ENCODE peak calls at places on chromosomes 1 and 21, in ten cellular contexts. T is HepG2, S is GM12891, K is GM23338, E is sigmoid colon, W is HCT116, O is endothelial cell of umbilical vein, R is SK-N-SH, B is HL-60, F is Panc1. Z is an unnamed sample.

GRCh38 chr1:204959374-204959773 is 83.6 kb upstream of the CNTN2 start:
- DNase-seq in B (no peak), T (no peak), R (no peak), O (no peak), E (no peak), F (no peak), S (no peak), K (no peak), W (no peak), Z (no peak)

GRCh38 chr1:243431591-243431990 is 175.8 kb downstream of the SDCCAG8 start:
- DNase-seq in W (no peak), S (no peak), F (no peak), R (peak), B (no peak), K (no peak), T (no peak), E (no peak), O (no peak), Z (no peak)

GRCh38 chr21:38898422-38899098 is 92.8 kb downstream of the ETS2 start:
- DNase-seq in E (no peak), T (no peak), O (peak), R (no peak), F (no peak), W (no peak), S (no peak), K (no peak), B (no peak), Z (no peak)

GRCh38 chr1:233707153-233707905 is 93.4 kb downstream of the KCNK1 start:
- DNase-seq in O (no peak), E (no peak), K (no peak), F (peak), B (no peak), W (peak), R (no peak), S (no peak), T (no peak), Z (peak)

GRCh38 chr1:65068202-65069011 is 79.6 kb upstream of the AK4 start:
- DNase-seq in T (no peak), O (peak), F (no peak), K (peak), S (peak), E (no peak), W (no peak), B (no peak), R (peak), Z (no peak)

GRCh38 chr1:61119085-61119484 is 36.7 kb downstream of the NFIA start:
- DNase-seq in W (no peak), E (no peak), O (peak), S (no peak), F (no peak), B (no peak), R (no peak), T (peak), K (no peak), Z (no peak)

GRCh38 chr1:93574511-93574910 is 107.1 kb downstream of the BCAR3 start:
- DNase-seq in R (no peak), E (no peak), B (no peak), K (no peak), F (no peak), W (no peak), S (no peak), T (no peak), O (no peak), Z (no peak)

GRCh38 chr1:30748098-30748698 is 9.4 kb downstream of the LAPTM5 start:
- DNase-seq in K (no peak), S (no peak), W (no peak), F (no peak), R (no peak), E (no peak), T (no peak), B (no peak), O (no peak), Z (peak)

GRCh38 chr1:27403931-27404330 is 11.5 kb downstream of the GPR3 start:
- DNase-seq in F (no peak), S (no peak), R (no peak), O (no peak), T (no peak), K (no peak), B (no peak), E (no peak), W (no peak), Z (no peak)

GRCh38 chr21:14911351-14911750 is 153.4 kb downstream of the NRIP1 start:
- DNase-seq in R (no peak), T (no peak), O (no peak), E (no peak), W (no peak), K (no peak), B (no peak), S (no peak), F (no peak), Z (no peak)

GRCh38 chr1:172283766-172284165 is 136.7 kb upstream of the C1orf105 start:
- DNase-seq in W (no peak), O (no peak), S (no peak), K (no peak), B (no peak), R (no peak), F (no peak), T (no peak), E (no peak), Z (no peak)

GRCh38 chr1:152535774-152536173 is 21.5 kb downstream of the CRCT1 start:
- DNase-seq in B (no peak), F (no peak), E (no peak), R (no peak), S (no peak), W (no peak), O (no peak), K (no peak), T (no peak), Z (no peak)

GRCh38 chr1:242847390-242847993 is 323.0 kb upstream of the PLD5 start:
- DNase-seq in K (peak), W (no peak), T (no peak), S (no peak), R (no peak), F (no peak), O (peak), B (no peak), E (no peak), Z (no peak)

GRCh38 chr1:3158329-3158728 is 89.3 kb downstream of the PRDM16 start:
- DNase-seq in E (no peak), O (no peak), T (no peak), S (no peak), K (no peak), W (no peak), F (no peak), B (no peak), R (no peak), Z (no peak)

GRCh38 chr1:226951286-226952120 is 11.4 kb downstream of the COQ8A start:
- DNase-seq in S (no peak), B (peak), K (no peak), E (no peak), O (no peak), R (no peak), W (no peak), F (no peak), T (no peak), Z (no peak)

GRCh38 chr1:60823151-60823550 is 259.2 kb upstream of the NFIA start:
- DNase-seq in T (no peak), E (no peak), K (no peak), O (no peak), B (no peak), F (no peak), S (no peak), R (no peak), W (no peak), Z (no peak)

GRCh38 chr1:203537806-203538464 is 44.0 kb downstream of the OPTC start:
- DNase-seq in O (no peak), R (no peak), F (no peak), S (no peak), T (peak), K (no peak), B (no peak), W (no peak), E (no peak), Z (no peak)
- TF ChIP-seq POLR2AphosphoS5 in O (no peak), R (no peak), F (no peak), S (no peak), T (no peak), K (no peak), B (no peak), W (no peak), E (peak), Z (no peak)

GRCh38 chr1:235883261-235883927 is 16.7 kb upstream of the LYST start:
- DNase-seq in K (no peak), R (peak), E (peak), F (peak), W (no peak), S (no peak), O (peak), T (no peak), B (no peak), Z (no peak)
- TF ChIP-seq POLR2AphosphoS5 in K (no peak), R (no peak), E (peak), F (peak), W (no peak), S (no peak), O (no peak), T (no peak), B (no peak), Z (no peak)

GRCh38 chr1:34262023-34262422 is 85.3 kb downstream of the C1orf94 start:
- DNase-seq in S (no peak), W (no peak), R (no peak), K (no peak), B (no peak), E (no peak), O (no peak), T (no peak), F (no peak), Z (no peak)

GRCh38 chr1:34262454-34262853 is 85.7 kb downstream of the C1orf94 start:
- DNase-seq in S (no peak), R (no peak), T (no peak), O (no peak), F (no peak), E (no peak), W (no peak), B (no peak), K (no peak), Z (no peak)

GRCh38 chr1:34263411-34263810 is 86.7 kb downstream of the C1orf94 start:
- DNase-seq in R (no peak), F (no peak), O (no peak), S (no peak), W (no peak), E (no peak), K (no peak), T (no peak), B (no peak), Z (no peak)

GRCh38 chr1:34265396-34265795 is 88.7 kb downstream of the C1orf94 start:
- DNase-seq in T (no peak), W (no peak), S (no peak), F (no peak), O (no peak), B (no peak), R (no peak), K (no peak), E (no peak), Z (no peak)

GRCh38 chr1:34262921-34263320 is 86.2 kb downstream of the C1orf94 start:
- DNase-seq in W (no peak), S (no peak), B (no peak), R (no peak), O (no peak), E (no peak), F (no peak), T (no peak), K (no peak), Z (no peak)
- TF ChIP-seq POLR2AphosphoS5 in W (no peak), S (no peak), B (no peak), R (no peak), O (no peak), E (no peak), F (no peak), T (no peak), K (no peak), Z (no peak)

GRCh38 chr1:221706862-221707582 is 34.9 kb downstream of the DUSP10 start:
- DNase-seq in O (no peak), T (no peak), F (no peak), E (peak), W (no peak), R (no peak), S (no peak), K (no peak), B (no peak), Z (no peak)

GRCh38 chr1:221709854-221710253 is 32.0 kb downstream of the DUSP10 start:
- DNase-seq in F (no peak), E (no peak), K (no peak), O (no peak), W (no peak), T (no peak), B (no peak), R (no peak), S (no peak), Z (no peak)

GRCh38 chr1:221711156-221711577 is 30.7 kb downstream of the DUSP10 start:
- DNase-seq in F (no peak), O (no peak), E (no peak), W (no peak), K (no peak), B (no peak), T (no peak), R (no peak), S (no peak), Z (no peak)

GRCh38 chr1:221708076-221708571 is 33.8 kb downstream of the DUSP10 start:
- DNase-seq in E (no peak), B (peak), O (no peak), R (peak), K (no peak), W (no peak), S (peak), T (no peak), F (no peak), Z (peak)

GRCh38 chr1:221708987-221709386 is 32.9 kb downstream of the DUSP10 start:
- DNase-seq in R (peak), W (no peak), K (peak), F (no peak), E (peak), B (peak), T (peak), O (peak), S (no peak), Z (no peak)
- TF ChIP-seq POLR2AphosphoS5 in R (no peak), W (no peak), K (no peak), F (no peak), E (peak), B (peak), T (no peak), O (no peak), S (no peak), Z (no peak)

GRCh38 chr1:164982545-164982944 is 374.0 kb downstream of the LMX1A start:
- DNase-seq in B (no peak), F (no peak), T (no peak), R (no peak), E (no peak), O (no peak), K (no peak), W (no peak), S (no peak), Z (no peak)
- TF ChIP-seq POLR2AphosphoS5 in B (no peak), F (no peak), T (no peak), R (no peak), E (no peak), O (no peak), K (no peak), W (no peak), S (no peak), Z (no peak)

GRCh38 chr1:236516929-236517704 is 6.7 kb upstream of the LGALS8 start:
- DNase-seq in B (no peak), T (peak), E (no peak), K (no peak), F (no peak), W (no peak), R (no peak), O (no peak), S (no peak), Z (no peak)

GRCh38 chr1:236518343-236518742 is 5.4 kb upstream of the LGALS8 start:
- DNase-seq in S (no peak), E (no peak), O (no peak), B (no peak), T (no peak), R (no peak), F (no peak), W (no peak), K (no peak), Z (no peak)

GRCh38 chr1:236515443-236515958 is 8.3 kb upstream of the LGALS8 start:
- DNase-seq in W (no peak), S (no peak), O (peak), E (no peak), B (no peak), K (no peak), R (no peak), F (no peak), T (peak), Z (no peak)

GRCh38 chr1:236512019-236512418 is 11.8 kb upstream of the LGALS8 start:
- DNase-seq in R (no peak), S (no peak), O (no peak), F (no peak), W (no peak), E (no peak), K (no peak), T (no peak), B (no peak), Z (no peak)

GRCh38 chr1:236514703-236515442 is 8.9 kb upstream of the LGALS8 start:
- DNase-seq in T (peak), B (no peak), R (no peak), F (no peak), E (no peak), K (no peak), S (no peak), O (no peak), W (no peak), Z (no peak)
- TF ChIP-seq POLR2AphosphoS5 in T (no peak), B (no peak), R (no peak), F (peak), E (no peak), K (no peak), S (no peak), O (no peak), W (no peak), Z (no peak)

DNA sequence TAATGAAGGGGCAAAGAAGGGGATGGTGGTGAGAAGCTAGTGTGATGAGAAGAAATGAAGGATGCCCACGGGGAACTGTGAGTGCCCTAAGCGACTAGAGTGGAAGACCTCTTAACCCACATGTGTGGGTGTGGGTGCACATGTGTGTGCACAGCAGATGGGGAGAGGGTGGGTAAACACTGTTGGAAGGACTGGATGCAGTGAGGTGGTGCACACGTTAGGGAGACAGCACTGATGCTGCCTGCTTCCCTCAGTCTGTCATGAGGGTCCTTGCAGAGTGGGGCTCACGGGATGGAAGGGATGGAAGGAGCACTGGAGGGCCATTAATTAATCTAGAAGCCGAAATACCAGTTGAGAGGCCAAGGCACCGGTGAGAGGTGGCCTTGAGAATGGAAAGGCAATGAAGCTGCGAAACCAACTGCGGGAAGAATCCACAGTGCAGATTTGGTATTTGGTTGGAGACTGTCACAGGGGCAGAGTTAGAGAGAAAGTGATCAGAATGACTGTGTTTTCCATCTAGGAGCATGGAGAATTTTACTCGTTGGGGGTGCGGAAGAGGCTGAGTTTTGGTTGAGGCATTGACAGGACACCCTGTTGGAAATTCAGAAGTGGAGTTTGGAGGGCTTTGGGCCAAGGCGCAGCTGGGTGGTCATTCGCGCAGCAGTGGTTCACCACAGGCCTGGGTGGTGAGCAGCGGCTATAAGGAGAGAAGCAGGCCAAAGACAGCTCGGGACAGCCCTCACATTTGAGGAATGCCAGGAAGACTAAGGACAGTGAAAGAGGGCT is 15.8 kb downstream of the RCSD1 start:
- DNase-seq in E (no peak), O (no peak), B (no peak), R (no peak), K (no peak), F (no peak), T (no peak), W (no peak), S (no peak), Z (no peak)
- TF ChIP-seq POLR2AphosphoS5 in E (no peak), O (no peak), B (peak), R (no peak), K (no peak), F (no peak), T (no peak), W (no peak), S (no peak), Z (no peak)